ENCODE peak calls at places on chromosomes 11 and 22, in seven cellular contexts. P is GM12892, I is transverse colon, G is upper lobe of left lung, V is suprapubic skin, Q is GM12878, D is HCT116. A is an unnamed sample.

GRCh38 chr11:17979770-17980371 is 33.0 kb downstream of the SERGEF start:
- DNase-seq in P (peak; percentile 11), I (no peak), G (no peak), V (no peak), Q (no peak), D (no peak), A (peak; percentile 37)

GRCh38 chr11:60866911-60867870 is at the start of gene ZP1:
- DNase-seq in P (no peak), I (no peak), G (peak; percentile 65), V (peak; percentile 60), Q (no peak), D (no peak), A (peak; percentile 24)

GRCh38 chr11:2931771-2932738 is 2.8 kb upstream of the PHLDA2 start:
- DNase-seq in P (no peak), I (no peak), G (peak; percentile 72), V (no peak), Q (no peak), D (no peak), A (no peak)

GRCh38 chr22:25735657-25736056 is 6.3 kb upstream of the MYO18B start:
- DNase-seq in P (no peak), I (no peak), G (no peak), V (no peak), Q (no peak), D (no peak), A (no peak)

GRCh38 chr22:30863161-30863833 is 105.3 kb downstream of the MORC2 start:
- DNase-seq in P (peak; percentile 4), I (no peak), G (no peak), V (peak; percentile 75), Q (no peak), D (no peak), A (peak; percentile 24)

GRCh38 chr11:65506770-65507485 is 8.1 kb downstream of the MALAT1 start:
- DNase-seq in P (no peak), I (peak; percentile 74), G (no peak), V (no peak), Q (no peak), D (peak; percentile 91), A (peak; percentile 56)

GRCh38 chr22:49369726-49370717 is 457.7 kb downstream of the BRD1 start:
- DNase-seq in P (no peak), I (no peak), G (no peak), V (peak; percentile 53), Q (no peak), D (no peak), A (peak; percentile 15)

GRCh38 chr11:128599729-128600128 is 12.4 kb upstream of the ETS1 start:
- DNase-seq in P (no peak), I (no peak), G (no peak), V (no peak), Q (no peak), D (no peak), A (no peak)

GRCh38 chr11:134480129-134480652 is 68.1 kb upstream of the B3GAT1 start:
- DNase-seq in P (no peak), I (no peak), G (no peak), V (no peak), Q (no peak), D (no peak), A (no peak)

GRCh38 chr22:20531404-20532181 is 24.2 kb downstream of the MED15 start:
- DNase-seq in P (no peak), I (peak; percentile 72), G (peak; percentile 52), V (no peak), Q (no peak), D (peak; percentile 79), A (peak; percentile 62)

GRCh38 chr11:36345084-36345511 is 49.0 kb downstream of the PRR5L start:
- DNase-seq in P (no peak), I (peak; percentile 75), G (no peak), V (no peak), Q (no peak), D (no peak), A (no peak)

GRCh38 chr22:42904049-42904448 is 47.0 kb upstream of the ARFGAP3 start:
- DNase-seq in P (no peak), I (no peak), G (no peak), V (no peak), Q (no peak), D (no peak), A (no peak)

GRCh38 chr11:94650756-94651155 is 83.6 kb downstream of the PIWIL4 start:
- DNase-seq in P (no peak), I (peak; percentile 17), G (no peak), V (no peak), Q (no peak), D (no peak), A (no peak)

GRCh38 chr11:44944181-44944852 is 6.4 kb downstream of the TP53I11 start:
- DNase-seq in P (no peak), I (no peak), G (no peak), V (no peak), Q (no peak), D (no peak), A (no peak)

DNA sequence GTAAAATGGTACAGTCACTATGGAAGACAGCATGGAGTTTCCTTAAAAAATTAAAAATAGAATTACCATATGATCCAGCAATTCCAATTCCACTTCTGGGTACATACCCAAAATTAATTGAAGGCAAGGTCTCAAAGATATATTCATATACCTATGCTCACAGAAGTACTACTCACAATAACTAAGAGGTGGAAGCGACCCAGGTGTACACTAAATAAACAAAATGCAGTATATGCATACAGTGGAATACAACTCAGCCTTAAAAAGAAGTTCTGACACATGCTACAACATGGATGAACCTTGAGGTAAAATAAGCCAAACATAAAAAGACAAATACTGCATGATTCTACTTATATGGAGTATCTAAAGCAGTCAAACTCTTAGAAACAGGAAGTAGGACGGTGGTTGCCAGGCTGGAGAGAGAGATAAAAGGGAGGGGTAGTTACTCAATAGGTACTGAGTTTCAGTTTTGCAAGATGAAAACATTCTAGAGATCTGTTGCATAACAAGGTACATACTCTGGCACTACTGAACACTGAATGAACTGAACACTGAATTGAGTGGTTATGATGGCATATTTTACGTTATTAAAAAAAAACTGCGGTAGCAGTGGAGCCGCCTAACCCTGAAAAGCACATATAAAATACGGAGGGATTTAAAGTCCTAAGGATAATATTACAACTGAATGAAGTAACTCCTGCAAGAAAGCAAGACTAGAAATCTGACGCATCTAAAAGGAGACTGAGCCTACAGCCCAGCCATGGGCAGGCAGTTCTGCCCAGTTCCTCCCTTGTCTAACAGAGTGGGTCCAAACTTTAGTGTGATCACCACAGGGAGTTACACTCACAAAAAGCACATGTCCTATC is 12.8 kb downstream of the DGCR2 start:
- DNase-seq in P (no peak), I (peak; percentile 52), G (no peak), V (peak; percentile 82), Q (peak; percentile 55), D (no peak), A (peak; percentile 68)
- TF ChIP-seq POLR2AphosphoS5 in P (no peak), I (peak; percentile 35), G (no peak), V (no peak), Q (no peak), D (no peak), A (peak; percentile 52)

GRCh38 chr11:32830796-32831195 is 1.1 kb downstream of the PRRG4 start:
- DNase-seq in P (no peak), I (no peak), G (no peak), V (no peak), Q (no peak), D (no peak), A (no peak)
- TF ChIP-seq POLR2A in P (no peak), I (no peak), G (no peak), V (no peak), Q (no peak), D (no peak), A (no peak)

GRCh38 chr22:28207281-28208030 is 288.4 kb upstream of the PITPNB start:
- DNase-seq in P (no peak), I (no peak), G (no peak), V (no peak), Q (no peak), D (no peak), A (no peak)

GRCh38 chr22:28208036-28208435 is 289.0 kb upstream of the PITPNB start:
- DNase-seq in P (no peak), I (no peak), G (no peak), V (no peak), Q (no peak), D (no peak), A (no peak)

GRCh38 chr22:28203286-28203685 is 284.2 kb upstream of the PITPNB start:
- DNase-seq in P (no peak), I (no peak), G (no peak), V (no peak), Q (no peak), D (no peak), A (no peak)

GRCh38 chr22:28208797-28209196 is 289.7 kb upstream of the PITPNB start:
- DNase-seq in P (no peak), I (no peak), G (no peak), V (no peak), Q (no peak), D (no peak), A (no peak)
- TF ChIP-seq POLR2AphosphoS5 in P (no peak), I (no peak), G (no peak), V (no peak), Q (no peak), D (no peak), A (no peak)

DNA sequence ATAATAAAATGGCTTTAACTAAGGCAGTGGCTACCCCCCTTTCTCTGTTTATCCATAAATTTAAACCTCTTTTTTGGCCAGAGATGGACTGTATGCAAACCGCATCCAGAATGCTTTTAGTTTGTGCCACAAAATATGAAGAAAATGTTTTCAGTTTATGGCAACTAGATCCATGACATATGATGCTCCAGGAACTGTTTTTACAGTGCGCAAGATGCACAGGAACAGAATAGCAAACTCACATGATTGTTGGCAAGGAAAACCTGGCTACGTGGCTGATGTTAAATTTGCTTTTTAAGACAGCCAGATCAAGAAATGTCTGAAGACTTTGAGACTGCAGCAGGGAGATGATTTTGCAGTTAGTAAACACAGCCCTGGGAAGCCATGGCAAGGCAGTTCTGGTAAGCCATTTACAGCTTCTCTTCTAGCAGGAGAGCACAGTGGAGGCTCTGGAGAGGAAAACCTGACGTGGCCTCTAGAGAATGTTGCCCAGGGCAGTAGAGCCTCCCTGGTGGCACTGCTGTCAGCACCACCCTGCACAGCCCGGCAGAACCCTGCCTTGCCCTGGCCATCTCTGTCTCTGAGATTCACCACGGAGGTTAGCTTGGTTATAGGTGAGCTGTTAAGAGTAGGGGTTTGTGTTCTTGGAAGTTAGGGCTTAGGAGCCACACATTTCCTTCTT is 69.8 kb upstream of the TNRC6B start:
- DNase-seq in P (no peak), I (peak; percentile 12), G (peak; percentile 25), V (no peak), Q (no peak), D (no peak), A (peak; percentile 33)
- TF ChIP-seq POLR2A in P (no peak), I (no peak), G (no peak), V (no peak), Q (no peak), D (no peak), A (no peak)